ENCODE peak calls at places on chromosomes 6 and 20, in seven cellular contexts. J is K562; N is NCI-H1105 treated with DMSO at 0.1 percent for 48 hours; B is EL; L is activated naive CD4-positive, alpha-beta T cell; Z is Right ventricle myocardium inferior; F is NCI-H774. G is an unnamed sample.

GRCh38 chr20:36768768-36769430 is 4.7 kb downstream of the DSN1 start:
- DNase-seq in N (no peak), B (peak; percentile 69), Z (no peak), L (no peak), F (no peak), J (no peak), G (no peak)

GRCh38 chr6:56101141-56101553 is 146.2 kb downstream of the COL21A1 start:
- DNase-seq in F (no peak), B (peak; percentile 86), L (no peak), Z (no peak), J (no peak), N (no peak), G (no peak)

GRCh38 chr6:5645275-5645674 is 361.4 kb downstream of the NRN1 start:
- DNase-seq in F (peak; percentile 63), L (no peak), Z (no peak), J (no peak), B (no peak), N (peak; percentile 81), G (no peak)

GRCh38 chr6:150134280-150134920 is 8.4 kb upstream of the PPP1R14C start:
- DNase-seq in N (peak; percentile 95), Z (no peak), L (no peak), J (no peak), F (no peak), B (no peak), G (no peak)

GRCh38 chr6:81683928-81684327 is 68.6 kb downstream of the TENT5A start:
- DNase-seq in F (peak; percentile 70), N (no peak), Z (no peak), L (no peak), B (peak; percentile 61), J (no peak), G (no peak)

GRCh38 chr6:153024401-153025017 is 22.0 kb upstream of the MTRF1L start:
- DNase-seq in Z (no peak), J (peak; percentile 65), L (no peak), F (peak; percentile 58), N (peak; percentile 71), B (peak; percentile 55), G (peak; percentile 63)

GRCh38 chr6:3749390-3749978 is 2.0 kb downstream of the PXDC1 start:
- DNase-seq in Z (no peak), F (no peak), L (no peak), J (peak; percentile 52), N (no peak), B (no peak), G (no peak)

GRCh38 chr20:62921119-62921687 is 5.1 kb downstream of the DIDO1 start:
- DNase-seq in F (peak; percentile 16), Z (no peak), J (peak; percentile 43), N (peak; percentile 1), L (peak; percentile 28), B (peak; percentile 54), G (peak; percentile 55)

GRCh38 chr6:448296-449056 is 56.9 kb downstream of the IRF4 start:
- DNase-seq in Z (no peak), B (no peak), N (no peak), F (no peak), L (no peak), J (no peak), G (no peak)

GRCh38 chr6:125363360-125364121 is 61.8 kb upstream of the HDDC2 start:
- DNase-seq in F (peak; percentile 72), B (peak; percentile 36), N (peak; percentile 84), Z (peak; percentile 82), L (no peak), J (no peak), G (no peak)

GRCh38 chr6:152273002-152273401 is 364.2 kb downstream of the SYNE1 start:
- DNase-seq in L (no peak), Z (no peak), F (no peak), B (peak; percentile 57), N (no peak), J (no peak), G (no peak)

GRCh38 chr6:35093783-35094182 is 47.4 kb downstream of the TCP11 start:
- DNase-seq in B (no peak), J (peak; percentile 13), L (no peak), N (no peak), Z (no peak), F (no peak), G (no peak)

GRCh38 chr20:37827605-37828004 is 75.3 kb upstream of the VSTM2L start:
- DNase-seq in Z (no peak), B (no peak), J (no peak), N (no peak), F (no peak), L (no peak), G (no peak)

GRCh38 chr6:158232445-158233213 is 64.5 kb downstream of the GTF2H5 start:
- DNase-seq in Z (peak; percentile 79), J (peak; percentile 74), N (peak; percentile 88), F (peak; percentile 28), B (peak; percentile 68), L (no peak), G (peak; percentile 36)

GRCh38 chr6:47246556-47246955 is 63.1 kb downstream of the TNFRSF21 start:
- DNase-seq in B (no peak), F (no peak), Z (no peak), N (no peak), L (no peak), J (no peak), G (no peak)

GRCh38 chr6:169339731-169340314 is 86.2 kb upstream of the THBS2 start:
- DNase-seq in B (no peak), Z (no peak), F (no peak), L (no peak), N (no peak), J (no peak), G (no peak)

GRCh38 chr6:47681201-47681990 is 17.0 kb upstream of the ADGRF4 start:
- DNase-seq in L (no peak), F (no peak), B (no peak), N (no peak), Z (no peak), J (no peak), G (no peak)

GRCh38 chr6:133805876-133806275 is 83.0 kb upstream of the TCF21 start:
- DNase-seq in F (no peak), B (no peak), Z (no peak), N (no peak), L (no peak), J (no peak), G (no peak)

GRCh38 chr6:143616741-143617140 is 61.0 kb upstream of the PHACTR2 start:
- DNase-seq in Z (no peak), N (no peak), J (no peak), B (no peak), L (no peak), F (no peak), G (no peak)

GRCh38 chr20:49397525-49397924 is 84.9 kb downstream of the KCNB1 start:
- DNase-seq in N (no peak), F (no peak), J (no peak), Z (no peak), B (peak; percentile 86), L (no peak), G (no peak)

G was measured in naive thymus-derived CD8-positive, alpha-beta T cell.